ENCODE peak calls at places on chromosomes 2 and 18, in four cellular contexts. T, M, P and A are unnamed samples.

GRCh38 chr2:116491292-116491691 is 1323.2 kb upstream of the DDX18 start:
- DNase-seq in T (no peak), M (no peak), P (no peak), A (no peak)

GRCh38 chr2:32627441-32627900 is 379 bp upstream of the TTC27 start:
- DNase-seq in T (peak), M (no peak), P (peak), A (peak)

GRCh38 chr2:77590298-77590917 is 68.2 kb upstream of the LRRTM4 start:
- DNase-seq in T (no peak), M (no peak), P (no peak), A (no peak)

GRCh38 chr2:19875280-19875679 is 26.5 kb downstream of the TTC32 start:
- DNase-seq in T (no peak), M (no peak), P (no peak), A (no peak)

GRCh38 chr2:226446406-226447001 is 353.1 kb downstream of the IRS1 start:
- DNase-seq in T (peak), M (no peak), P (no peak), A (peak)

GRCh38 chr2:238742664-238743063 is 105.2 kb upstream of the TWIST2 start:
- DNase-seq in T (no peak), M (no peak), P (no peak), A (no peak)

GRCh38 chr2:130985831-130986649 is 107.2 kb downstream of the FAM168B start:
- DNase-seq in T (no peak), M (no peak), P (no peak), A (no peak)

GRCh38 chr18:50917021-50917420 is 38.1 kb downstream of the ME2 start:
- DNase-seq in T (peak), M (no peak), P (no peak), A (no peak)

GRCh38 chr2:51960846-51961335 is 929.0 kb upstream of the NRXN1 start:
- DNase-seq in T (peak), M (no peak), P (no peak), A (peak)

GRCh38 chr2:36493221-36493620 is 104.7 kb downstream of the FEZ2 start:
- DNase-seq in T (peak), M (no peak), P (no peak), A (no peak)

GRCh38 chr2:10009811-10010781 is 33.3 kb upstream of the KLF11 start:
- DNase-seq in T (no peak), M (no peak), P (peak), A (peak)